ENCODE peak calls at places on chromosomes 5 and 9, in nine cellular contexts. O is left lung, K is body of pancreas, U is heart left ventricle, S is astrocyte of the cerebellum, X is WERI-Rb-1, N is cardiac fibroblast, Y is MM.1S, J is psoas muscle. I is an unnamed sample.

GRCh38 chr5:78757269-78758053 is 108.9 kb upstream of the LHFPL2 start:
- DNase-seq in Y (peak), X (no peak), O (no peak), K (no peak), S (peak), N (peak), J (peak), U (no peak), I (no peak)

GRCh38 chr9:69376651-69377050 is 51.6 kb downstream of the ENTREP1 start:
- DNase-seq in K (peak), S (peak), X (no peak), O (peak), J (no peak), N (peak), Y (no peak), U (no peak), I (no peak)

GRCh38 chr5:139226131-139226530 is 28.0 kb upstream of the SIL1 start:
- DNase-seq in N (no peak), S (no peak), X (no peak), Y (no peak), O (no peak), K (no peak), U (no peak), J (no peak), I (no peak)

GRCh38 chr5:169978744-169979143 is 1.6 kb downstream of the INSYN2B start:
- DNase-seq in K (no peak), O (no peak), J (no peak), U (no peak), S (no peak), N (no peak), Y (no peak), X (no peak), I (no peak)

GRCh38 chr5:122653087-122654017 is 121.5 kb upstream of the SNX2 start:
- DNase-seq in S (peak), J (no peak), N (peak), K (no peak), O (no peak), U (no peak), Y (no peak), X (no peak), I (peak)

GRCh38 chr9:112007575-112008240 is 111.1 kb downstream of the UGCG start:
- DNase-seq in X (peak), S (no peak), K (no peak), Y (no peak), O (no peak), U (no peak), N (no peak), J (no peak), I (no peak)

GRCh38 chr5:136053336-136054121 is 24.7 kb downstream of the TGFBI start:
- DNase-seq in K (no peak), S (peak), U (no peak), X (no peak), Y (no peak), J (peak), N (peak), O (no peak), I (peak)

GRCh38 chr9:8719833-8720486 is 920.4 kb upstream of the DMAC1 start:
- DNase-seq in O (no peak), S (no peak), X (no peak), Y (no peak), N (no peak), U (no peak), K (no peak), J (no peak), I (no peak)

GRCh38 chr5:27316283-27316675 is 277.9 kb upstream of the CDH9 start:
- DNase-seq in X (no peak), N (peak), S (peak), Y (no peak), U (no peak), O (no peak), J (no peak), K (no peak), I (no peak)

GRCh38 chr9:137268538-137269201 is 8.9 kb upstream of the TOR4A start:
- DNase-seq in Y (no peak), N (no peak), S (no peak), U (no peak), O (no peak), J (no peak), X (no peak), K (no peak), I (no peak)

GRCh38 chr5:67248703-67249589 is 52.3 kb upstream of the CD180 start:
- DNase-seq in S (no peak), N (peak), X (no peak), O (no peak), K (no peak), J (no peak), U (no peak), Y (no peak), I (no peak)

GRCh38 chr5:16741007-16741406 is 124.2 kb upstream of the RETREG1 start:
- DNase-seq in U (no peak), O (no peak), K (no peak), J (no peak), S (no peak), Y (no peak), X (no peak), N (peak), I (peak)

GRCh38 chr5:34455096-34455495 is 201.0 kb upstream of the RAI14 start:
- DNase-seq in U (no peak), O (no peak), K (no peak), N (no peak), Y (no peak), J (no peak), X (no peak), S (no peak), I (no peak)

GRCh38 chr9:33893861-33894260 is 76.9 kb downstream of the UBE2R2 start:
- DNase-seq in J (no peak), X (no peak), O (no peak), U (no peak), S (no peak), N (no peak), Y (no peak), K (no peak), I (no peak)

GRCh38 chr9:77927265-77927664 is 104.3 kb downstream of the GNAQ start:
- DNase-seq in U (no peak), N (peak), K (no peak), J (no peak), Y (no peak), O (no peak), S (no peak), X (no peak), I (no peak)

GRCh38 chr5:34564706-34565235 is 91.4 kb upstream of the RAI14 start:
- DNase-seq in N (peak), U (no peak), Y (no peak), J (peak), K (no peak), X (no peak), S (no peak), O (no peak), I (no peak)

GRCh38 chr5:21140987-21141386 is 1153.0 kb upstream of the CDH18 start:
- DNase-seq in Y (no peak), N (no peak), O (no peak), S (no peak), J (no peak), K (no peak), U (no peak), X (no peak), I (no peak)

GRCh38 chr5:136057401-136057951 is 28.7 kb downstream of the TGFBI start:
- DNase-seq in K (no peak), U (no peak), S (peak), J (no peak), O (no peak), X (no peak), N (peak), Y (no peak), I (no peak)

GRCh38 chr9:121059998-121060636 is 10.0 kb upstream of the C5 start:
- DNase-seq in K (peak), S (peak), U (no peak), Y (peak), O (no peak), X (peak), N (peak), J (no peak), I (peak)

GRCh38 chr9:81103597-81104471 is 585.5 kb downstream of the TLE1 start:
- DNase-seq in X (no peak), U (no peak), S (no peak), O (no peak), N (no peak), Y (no peak), K (no peak), J (no peak), I (no peak)

GRCh38 chr9:96852676-96853075 is 1.6 kb downstream of the ZNF782 start:
- DNase-seq in N (no peak), S (no peak), Y (no peak), K (no peak), J (no peak), X (no peak), O (no peak), U (no peak), I (no peak)

GRCh38 chr9:132488611-132489010 is 78.6 kb downstream of the CFAP77 start:
- DNase-seq in X (no peak), N (no peak), Y (no peak), J (no peak), U (no peak), O (no peak), K (no peak), S (no peak), I (no peak)

GRCh38 chr5:171945066-171945465 is 61.4 kb downstream of the FBXW11 start:
- DNase-seq in S (no peak), O (no peak), Y (no peak), K (no peak), J (no peak), N (peak), X (no peak), U (no peak), I (no peak)

GRCh38 chr9:2622361-2623045 is 916 bp downstream of the VLDLR start:
- DNase-seq in J (peak), Y (no peak), U (peak), S (no peak), X (peak), N (peak), O (peak), K (peak), I (no peak)

GRCh38 chr5:42274913-42275312 is 148.3 kb upstream of the GHR start:
- DNase-seq in X (no peak), Y (no peak), U (no peak), S (no peak), K (no peak), N (no peak), O (no peak), J (no peak), I (no peak)

GRCh38 chr9:117448066-117448465 is 33.2 kb upstream of the ASTN2 start:
- DNase-seq in X (no peak), S (no peak), N (no peak), K (no peak), U (no peak), O (no peak), J (no peak), Y (no peak), I (no peak)

GRCh38 chr9:38309324-38310195 is 82.9 kb upstream of the ALDH1B1 start:
- DNase-seq in O (no peak), N (no peak), J (no peak), Y (no peak), X (no peak), K (no peak), U (no peak), S (peak), I (peak)

GRCh38 chr9:93721417-93721965 is 145.1 kb downstream of the PHF2 start:
- DNase-seq in S (no peak), J (no peak), O (no peak), N (no peak), Y (no peak), K (no peak), X (no peak), U (no peak), I (no peak)

GRCh38 chr9:37324691-37325490 is 97.6 kb upstream of the GRHPR start:
- DNase-seq in N (no peak), Y (no peak), K (no peak), U (no peak), X (peak), S (no peak), O (no peak), J (no peak), I (no peak)

GRCh38 chr5:156888520-156888919 is 38.4 kb downstream of the PPP1R2B start:
- DNase-seq in U (no peak), X (no peak), K (no peak), N (no peak), O (no peak), J (no peak), S (no peak), Y (peak), I (no peak)

GRCh38 chr9:136095495-136096058 is 488 bp upstream of the NACC2 start:
- DNase-seq in O (no peak), U (no peak), Y (no peak), N (peak), X (peak), J (peak), K (no peak), S (no peak), I (no peak)

DNA sequence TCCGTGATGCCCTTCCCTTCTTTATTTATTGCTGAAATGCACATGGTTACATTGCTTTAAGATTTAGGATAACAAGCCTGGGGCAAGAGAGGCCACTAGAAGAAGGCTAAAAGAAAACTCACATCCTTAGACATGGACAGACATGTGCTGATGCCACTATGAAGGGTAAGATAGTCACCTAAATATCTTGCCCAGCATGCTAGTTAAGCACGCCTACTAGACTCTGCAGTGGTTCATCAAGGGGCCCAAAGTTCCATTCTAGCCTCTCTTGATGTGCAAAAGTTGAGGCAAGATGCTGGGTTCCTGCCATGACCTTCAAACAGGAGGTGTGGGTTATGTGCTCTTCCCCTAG is 49.3 kb downstream of the GRAMD2B start:
- DNase-seq in J (no peak), X (no peak), U (no peak), Y (no peak), O (no peak), S (no peak), K (no peak), N (no peak), I (no peak)
- H3K4me3 ChIP-seq in J (no peak), X (no peak), U (no peak), Y (no peak), O (no peak), S (no peak), K (no peak), N (no peak), I (no peak)

GRCh38 chr9:114283551-114284111 is 39.3 kb upstream of the ORM1 start:
- DNase-seq in Y (no peak), O (peak), J (peak), N (no peak), U (no peak), S (no peak), K (no peak), X (peak), I (no peak)

GRCh38 chr9:114286146-114286679 is 36.7 kb upstream of the ORM1 start:
- DNase-seq in J (no peak), O (peak), X (peak), K (no peak), U (no peak), N (no peak), Y (no peak), S (no peak), I (no peak)

GRCh38 chr9:114287001-114287762 is 35.7 kb upstream of the ORM1 start:
- DNase-seq in X (peak), K (no peak), U (peak), S (no peak), Y (no peak), J (peak), N (no peak), O (peak), I (no peak)

GRCh38 chr9:114284316-114285060 is 38.4 kb upstream of the ORM1 start:
- DNase-seq in Y (no peak), O (peak), N (no peak), U (peak), K (no peak), J (peak), X (peak), S (no peak), I (no peak)

GRCh38 chr9:114285166-114285867 is 37.6 kb upstream of the ORM1 start:
- DNase-seq in S (peak), U (peak), X (peak), K (peak), N (peak), O (peak), Y (no peak), J (peak), I (peak)
- TF ChIP-seq CTCF in S (peak), U (no peak), X (no peak), K (no peak), N (peak), O (no peak), Y (no peak), J (no peak), I (peak)

GRCh38 chr9:95494022-95494415 is 22.8 kb downstream of the PTCH1 start:
- DNase-seq in J (no peak), N (no peak), K (peak), O (no peak), Y (peak), X (peak), S (no peak), U (no peak), I (no peak)

GRCh38 chr9:95497772-95498171 is 19.0 kb downstream of the PTCH1 start:
- DNase-seq in S (no peak), Y (no peak), U (no peak), N (peak), O (no peak), X (no peak), K (no peak), J (no peak), I (no peak)

GRCh38 chr9:95495988-95496387 is 20.8 kb downstream of the PTCH1 start:
- DNase-seq in U (no peak), N (no peak), S (no peak), O (no peak), X (no peak), K (no peak), Y (no peak), J (no peak), I (no peak)

GRCh38 chr9:95494416-95495371 is 22.1 kb downstream of the PTCH1 start:
- DNase-seq in J (no peak), O (no peak), S (no peak), Y (peak), N (no peak), X (peak), U (no peak), K (peak), I (no peak)

GRCh38 chr9:95495529-95495928 is 21.2 kb downstream of the PTCH1 start:
- DNase-seq in Y (no peak), S (no peak), X (no peak), U (no peak), J (no peak), K (no peak), N (no peak), O (no peak), I (no peak)
- H3K4me3 ChIP-seq in Y (peak), S (no peak), X (no peak), U (no peak), J (no peak), K (no peak), N (no peak), O (no peak), I (no peak)

GRCh38 chr5:10424124-10424731 is 17.5 kb upstream of the ROPN1L start:
- DNase-seq in X (peak), J (no peak), O (no peak), K (peak), U (no peak), S (peak), Y (no peak), N (peak), I (no peak)
- TF ChIP-seq CTCF in X (peak), J (peak), O (no peak), K (peak), U (peak), S (peak), Y (peak), N (peak), I (peak)

DNA sequence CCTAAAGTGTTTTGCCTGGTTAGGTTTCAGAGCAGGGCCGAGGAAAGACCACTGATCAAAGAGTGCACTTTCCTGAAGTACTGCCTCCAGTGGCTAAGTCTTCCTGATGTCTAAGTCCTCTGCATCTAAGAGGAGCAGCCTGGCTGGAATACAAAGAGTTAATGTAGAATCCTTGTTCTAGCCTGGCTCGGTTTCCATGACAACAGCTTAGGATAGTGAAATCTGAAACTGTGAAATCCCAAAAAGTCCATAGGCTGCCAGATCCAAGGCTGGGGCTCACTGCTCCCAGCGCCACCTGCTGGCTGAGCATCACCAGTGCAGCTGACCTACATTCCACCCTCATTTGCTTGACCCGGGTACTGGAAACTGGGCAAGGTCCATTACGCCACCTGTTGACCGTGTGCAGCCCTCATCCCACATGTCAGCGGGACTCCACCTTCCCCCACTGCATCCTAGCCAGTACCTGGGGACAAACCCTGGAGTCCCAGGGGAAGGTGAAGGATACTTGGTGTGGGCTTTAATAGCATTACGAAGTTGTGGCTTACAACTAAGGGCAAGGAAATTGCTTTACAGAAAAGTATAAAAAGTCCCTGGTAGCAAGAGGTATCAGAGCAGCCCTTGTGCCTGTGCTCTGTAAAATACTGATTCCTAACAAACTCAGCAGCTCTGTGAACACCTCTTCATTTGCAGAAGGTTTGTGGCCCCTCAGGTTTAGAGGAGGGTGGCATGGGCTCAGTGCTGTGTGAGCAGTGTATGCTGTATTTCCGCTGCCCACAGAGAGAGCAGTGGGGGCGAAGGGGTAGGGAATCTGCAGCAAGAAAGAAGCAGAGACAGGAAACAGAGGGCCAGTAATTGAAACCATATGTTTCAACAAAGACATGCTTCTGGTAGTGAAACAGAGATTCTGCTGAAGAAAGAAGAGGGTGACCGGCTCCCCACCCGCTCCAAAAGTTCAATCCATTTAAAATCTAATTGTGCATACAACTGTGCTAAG is 36.0 kb downstream of the PCDHGC5 start:
- DNase-seq in X (peak), S (peak), U (peak), K (peak), N (peak), J (peak), O (peak), Y (peak), I (peak)
- H3K4me3 ChIP-seq in X (no peak), S (no peak), U (no peak), K (no peak), N (no peak), J (no peak), O (no peak), Y (no peak), I (no peak)

GRCh38 chr9:545480-545879 is 296.0 kb upstream of the DMRT1 start:
- DNase-seq in U (no peak), J (peak), K (peak), O (peak), X (no peak), Y (no peak), N (peak), S (no peak), I (no peak)

GRCh38 chr9:549425-549997 is 292.0 kb upstream of the DMRT1 start:
- DNase-seq in U (no peak), S (no peak), Y (no peak), N (no peak), O (no peak), K (no peak), X (no peak), J (no peak), I (no peak)

GRCh38 chr9:547309-547708 is 294.2 kb upstream of the DMRT1 start:
- DNase-seq in K (no peak), O (no peak), N (no peak), S (no peak), J (no peak), U (no peak), Y (no peak), X (no peak), I (no peak)

GRCh38 chr9:546235-546634 is 295.3 kb upstream of the DMRT1 start:
- DNase-seq in O (no peak), S (no peak), U (no peak), N (peak), K (no peak), J (no peak), Y (no peak), X (no peak), I (no peak)

GRCh38 chr9:546797-547223 is 294.7 kb upstream of the DMRT1 start:
- DNase-seq in U (no peak), X (no peak), S (no peak), O (no peak), K (peak), J (no peak), Y (no peak), N (peak), I (no peak)
- TF ChIP-seq CTCF in U (peak), X (peak), S (peak), O (peak), K (no peak), J (peak), Y (peak), N (peak), I (peak)

GRCh38 chr9:124242331-124243194 is 15.2 kb upstream of the NEK6 start:
- DNase-seq in S (no peak), O (peak), N (peak), K (no peak), U (peak), J (peak), Y (no peak), X (no peak), I (no peak)
- H3K4me3 ChIP-seq in S (no peak), O (peak), N (peak), K (no peak), U (peak), J (peak), Y (no peak), X (no peak), I (no peak)

I was measured in retinal pigment epithelial cell.